ENCODE peak calls at places on chromosomes 13 and 19, in nine cellular contexts. One of them, this sample, is unnamed.

GRCh38 chr19:38836438-38837303 is 5.1 kb upstream of the ECH1 start:
- DNase-seq in heart left ventricle: no peak
- DNase-seq in BJ: no peak
- DNase-seq in neural progenitor cell: no peak
- DNase-seq in heart right ventricle: no peak
- DNase-seq in activated B cell treated with CpG ODN at 0.5 μM for 24 hours: no peak
- DNase-seq in B cell: no peak
- DNase-seq in ovary: no peak
- DNase-seq in colonic mucosa: no peak
- DNase-seq in this sample: no peak

GRCh38 chr19:55373993-55374757 is 2.5 kb upstream of the TMEM190 start:
- DNase-seq in B cell: no peak
- DNase-seq in BJ: no peak
- DNase-seq in heart left ventricle: no peak
- DNase-seq in ovary: no peak
- DNase-seq in heart right ventricle: no peak
- DNase-seq in neural progenitor cell: peak; percentile 60
- DNase-seq in activated B cell treated with CpG ODN at 0.5 μM for 24 hours: no peak
- DNase-seq in colonic mucosa: no peak
- DNase-seq in this sample: no peak

GRCh38 chr13:105920375-105920774 is 615.1 kb downstream of the EFNB2 start:
- DNase-seq in heart right ventricle: no peak
- DNase-seq in B cell: no peak
- DNase-seq in colonic mucosa: peak; percentile 41
- DNase-seq in BJ: no peak
- DNase-seq in neural progenitor cell: peak; percentile 88
- DNase-seq in activated B cell treated with CpG ODN at 0.5 μM for 24 hours: no peak
- DNase-seq in ovary: no peak
- DNase-seq in heart left ventricle: no peak
- DNase-seq in this sample: no peak

GRCh38 chr13:113802090-113802531 is 43.1 kb downstream of the TMEM255B start:
- DNase-seq in ovary: peak; percentile 61
- DNase-seq in colonic mucosa: peak; percentile 34
- DNase-seq in heart right ventricle: peak; percentile 46
- DNase-seq in neural progenitor cell: peak; percentile 67
- DNase-seq in heart left ventricle: peak; percentile 55
- DNase-seq in BJ: peak; percentile 25
- DNase-seq in B cell: no peak
- DNase-seq in activated B cell treated with CpG ODN at 0.5 μM for 24 hours: no peak
- DNase-seq in this sample: peak; percentile 46

GRCh38 chr19:754530-754929 is 3.6 kb downstream of the MISP start:
- DNase-seq in B cell: no peak
- DNase-seq in colonic mucosa: peak; percentile 73
- DNase-seq in heart left ventricle: no peak
- DNase-seq in heart right ventricle: no peak
- DNase-seq in ovary: no peak
- DNase-seq in activated B cell treated with CpG ODN at 0.5 μM for 24 hours: no peak
- DNase-seq in neural progenitor cell: no peak
- DNase-seq in BJ: no peak
- DNase-seq in this sample: no peak

GRCh38 chr19:1154731-1155351 is 19.2 kb downstream of the SBNO2 start:
- DNase-seq in ovary: peak; percentile 93
- DNase-seq in colonic mucosa: peak; percentile 82
- DNase-seq in heart right ventricle: peak; percentile 85
- DNase-seq in activated B cell treated with CpG ODN at 0.5 μM for 24 hours: no peak
- DNase-seq in heart left ventricle: peak; percentile 94
- DNase-seq in B cell: no peak
- DNase-seq in BJ: peak; percentile 48
- DNase-seq in neural progenitor cell: no peak
- DNase-seq in this sample: no peak

GRCh38 chr13:110580800-110581199 is 19.3 kb upstream of the RAB20 start:
- DNase-seq in B cell: no peak
- DNase-seq in neural progenitor cell: no peak
- DNase-seq in colonic mucosa: no peak
- DNase-seq in heart left ventricle: no peak
- DNase-seq in heart right ventricle: no peak
- DNase-seq in BJ: no peak
- DNase-seq in ovary: no peak
- DNase-seq in activated B cell treated with CpG ODN at 0.5 μM for 24 hours: no peak
- DNase-seq in this sample: no peak

GRCh38 chr13:44334751-44335150 is 38.9 kb upstream of the SERP2 start:
- DNase-seq in activated B cell treated with CpG ODN at 0.5 μM for 24 hours: no peak
- DNase-seq in heart left ventricle: no peak
- DNase-seq in B cell: no peak
- DNase-seq in BJ: no peak
- DNase-seq in colonic mucosa: no peak
- DNase-seq in neural progenitor cell: peak; percentile 8
- DNase-seq in heart right ventricle: no peak
- DNase-seq in ovary: no peak
- DNase-seq in this sample: no peak

GRCh38 chr13:98251708-98252107 is 74.6 kb upstream of the RNF113B start:
- DNase-seq in activated B cell treated with CpG ODN at 0.5 μM for 24 hours: no peak
- DNase-seq in neural progenitor cell: no peak
- DNase-seq in colonic mucosa: no peak
- DNase-seq in BJ: no peak
- DNase-seq in heart left ventricle: no peak
- DNase-seq in heart right ventricle: no peak
- DNase-seq in B cell: no peak
- DNase-seq in ovary: no peak
- DNase-seq in this sample: no peak

GRCh38 chr19:55838906-55839305 is 2.6 kb downstream of the NLRP4 start:
- DNase-seq in ovary: no peak
- DNase-seq in heart right ventricle: no peak
- DNase-seq in BJ: no peak
- DNase-seq in neural progenitor cell: no peak
- DNase-seq in heart left ventricle: no peak
- DNase-seq in activated B cell treated with CpG ODN at 0.5 μM for 24 hours: no peak
- DNase-seq in colonic mucosa: no peak
- DNase-seq in B cell: no peak
- DNase-seq in this sample: no peak

GRCh38 chr19:34503546-34504272 is 22.2 kb downstream of the WTIP start:
- DNase-seq in activated B cell treated with CpG ODN at 0.5 μM for 24 hours: no peak
- DNase-seq in colonic mucosa: no peak
- DNase-seq in heart right ventricle: no peak
- DNase-seq in heart left ventricle: no peak
- DNase-seq in B cell: no peak
- DNase-seq in ovary: no peak
- DNase-seq in BJ: no peak
- DNase-seq in neural progenitor cell: no peak
- DNase-seq in this sample: no peak

GRCh38 chr19:35657904-35658700 is 8.2 kb upstream of the UPK1A start:
- DNase-seq in colonic mucosa: no peak
- DNase-seq in heart left ventricle: no peak
- DNase-seq in activated B cell treated with CpG ODN at 0.5 μM for 24 hours: no peak
- DNase-seq in ovary: no peak
- DNase-seq in B cell: no peak
- DNase-seq in BJ: no peak
- DNase-seq in heart right ventricle: no peak
- DNase-seq in neural progenitor cell: no peak
- DNase-seq in this sample: no peak

GRCh38 chr13:66795636-66796035 is 434.5 kb downstream of the PCDH9 start:
- DNase-seq in ovary: no peak
- DNase-seq in neural progenitor cell: no peak
- DNase-seq in BJ: no peak
- DNase-seq in activated B cell treated with CpG ODN at 0.5 μM for 24 hours: no peak
- DNase-seq in colonic mucosa: no peak
- DNase-seq in B cell: no peak
- DNase-seq in heart left ventricle: no peak
- DNase-seq in heart right ventricle: no peak
- DNase-seq in this sample: no peak

GRCh38 chr19:2391118-2391725 is 31.2 kb downstream of the TMPRSS9 start:
- DNase-seq in heart left ventricle: no peak
- DNase-seq in heart right ventricle: no peak
- DNase-seq in neural progenitor cell: peak; percentile 73
- DNase-seq in B cell: peak; percentile 72
- DNase-seq in BJ: no peak
- DNase-seq in activated B cell treated with CpG ODN at 0.5 μM for 24 hours: no peak
- DNase-seq in ovary: peak; percentile 56
- DNase-seq in colonic mucosa: peak; percentile 48
- DNase-seq in this sample: no peak

DNA sequence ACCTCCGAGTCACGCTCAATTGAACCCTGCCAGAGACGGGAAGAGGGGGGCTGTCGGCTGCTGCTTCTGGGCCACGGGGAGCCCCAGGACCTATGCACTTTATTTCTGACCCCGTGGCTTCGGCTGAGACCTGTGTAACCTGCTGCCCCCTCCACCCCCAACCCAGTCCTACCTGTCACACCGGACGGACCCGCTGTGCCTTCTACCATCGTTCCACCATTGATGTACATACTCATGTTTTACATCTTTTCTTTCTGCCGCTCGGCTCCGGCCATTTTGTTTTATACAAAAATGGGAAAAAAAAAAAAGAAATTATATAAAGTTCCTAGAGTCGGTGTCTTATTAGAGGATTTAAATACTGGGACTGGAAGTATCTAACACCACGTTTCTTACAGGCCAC is 11.7 kb downstream of the TRIP10 start:
- DNase-seq in activated B cell treated with CpG ODN at 0.5 μM for 24 hours: no peak
- DNase-seq in heart left ventricle: no peak
- DNase-seq in colonic mucosa: no peak
- DNase-seq in heart right ventricle: no peak
- DNase-seq in BJ: no peak
- DNase-seq in neural progenitor cell: no peak
- DNase-seq in ovary: no peak
- DNase-seq in B cell: no peak
- DNase-seq in this sample: no peak
- TF ChIP-seq CTCF in activated B cell treated with CpG ODN at 0.5 μM for 24 hours: no peak
- TF ChIP-seq CTCF in heart left ventricle: no peak
- TF ChIP-seq CTCF in colonic mucosa: no peak
- TF ChIP-seq CTCF in heart right ventricle: no peak
- TF ChIP-seq CTCF in BJ: no peak
- TF ChIP-seq CTCF in neural progenitor cell: no peak
- TF ChIP-seq CTCF in ovary: no peak
- TF ChIP-seq CTCF in B cell: no peak
- TF ChIP-seq CTCF in this sample: no peak

DNA sequence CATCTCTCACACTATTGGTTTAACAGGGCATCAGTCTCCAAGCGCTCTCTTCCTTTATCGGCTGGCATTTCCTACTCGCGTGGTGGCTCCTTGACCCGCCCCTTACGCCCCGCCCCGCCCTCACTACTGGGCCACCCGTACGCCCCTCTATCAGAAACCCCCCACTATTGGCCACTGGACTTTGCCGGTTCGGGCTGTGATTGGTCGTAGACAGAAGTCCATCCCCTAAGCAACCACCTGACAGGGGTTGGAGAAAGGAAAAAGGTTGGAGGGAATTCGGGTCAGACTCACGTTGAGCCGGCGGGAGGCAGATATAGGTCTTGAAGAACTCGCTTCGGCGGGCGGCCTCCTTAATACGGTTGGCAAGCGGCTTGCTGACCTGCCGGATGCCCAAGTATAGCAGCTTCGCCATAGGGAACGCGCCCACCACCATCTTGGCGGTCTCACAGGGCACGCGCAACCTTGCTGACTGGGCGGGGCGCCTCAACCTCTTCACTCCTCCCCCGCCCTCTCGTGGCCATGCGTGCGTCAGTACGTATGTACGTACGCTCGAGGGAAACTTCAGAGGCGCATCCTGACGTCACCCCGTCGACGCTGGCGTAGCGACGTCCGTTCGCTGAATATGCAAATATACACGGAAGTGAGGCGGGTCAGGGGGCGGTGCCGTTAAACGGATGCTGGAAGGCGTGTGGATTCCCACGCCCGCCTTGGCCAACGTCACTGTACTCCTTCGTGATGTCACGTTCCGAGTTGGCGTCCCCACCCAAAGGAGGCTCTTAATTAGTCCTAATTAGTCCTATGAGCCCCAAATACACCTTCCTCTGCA is at the start of gene OPA3:
- DNase-seq in heart left ventricle: peak; percentile 100
- DNase-seq in neural progenitor cell: peak; percentile 100
- DNase-seq in BJ: peak; percentile 99
- DNase-seq in ovary: peak; percentile 100
- DNase-seq in activated B cell treated with CpG ODN at 0.5 μM for 24 hours: peak; percentile 94
- DNase-seq in B cell: peak; percentile 100
- DNase-seq in heart right ventricle: peak; percentile 99
- DNase-seq in colonic mucosa: peak; percentile 100
- DNase-seq in this sample: peak; percentile 95
- TF ChIP-seq CTCF in heart left ventricle: peak; percentile 26
- TF ChIP-seq CTCF in neural progenitor cell: peak; percentile 59
- TF ChIP-seq CTCF in BJ: no peak
- TF ChIP-seq CTCF in ovary: no peak
- TF ChIP-seq CTCF in activated B cell treated with CpG ODN at 0.5 μM for 24 hours: no peak
- TF ChIP-seq CTCF in B cell: no peak
- TF ChIP-seq CTCF in heart right ventricle: peak; percentile 22
- TF ChIP-seq CTCF in colonic mucosa: no peak
- TF ChIP-seq CTCF in this sample: peak; percentile 58

GRCh38 chr19:18743281-18743825 is 47.8 kb downstream of the COMP start:
- DNase-seq in activated B cell treated with CpG ODN at 0.5 μM for 24 hours: no peak
- DNase-seq in colonic mucosa: peak; percentile 81
- DNase-seq in BJ: no peak
- DNase-seq in B cell: no peak
- DNase-seq in ovary: peak; percentile 84
- DNase-seq in neural progenitor cell: peak; percentile 56
- DNase-seq in heart left ventricle: peak; percentile 74
- DNase-seq in heart right ventricle: peak; percentile 80
- DNase-seq in this sample: no peak

GRCh38 chr19:18742324-18742723 is 48.8 kb downstream of the COMP start:
- DNase-seq in BJ: no peak
- DNase-seq in activated B cell treated with CpG ODN at 0.5 μM for 24 hours: no peak
- DNase-seq in neural progenitor cell: peak; percentile 1
- DNase-seq in ovary: no peak
- DNase-seq in B cell: no peak
- DNase-seq in heart right ventricle: no peak
- DNase-seq in heart left ventricle: no peak
- DNase-seq in colonic mucosa: no peak
- DNase-seq in this sample: no peak

GRCh38 chr19:18742838-18743237 is 48.3 kb downstream of the COMP start:
- DNase-seq in colonic mucosa: peak; percentile 85
- DNase-seq in BJ: no peak
- DNase-seq in ovary: no peak
- DNase-seq in B cell: no peak
- DNase-seq in heart left ventricle: no peak
- DNase-seq in neural progenitor cell: no peak
- DNase-seq in activated B cell treated with CpG ODN at 0.5 μM for 24 hours: no peak
- DNase-seq in heart right ventricle: no peak
- DNase-seq in this sample: no peak

GRCh38 chr19:18741124-18741493 is 50.0 kb downstream of the COMP start:
- DNase-seq in heart right ventricle: no peak
- DNase-seq in ovary: no peak
- DNase-seq in activated B cell treated with CpG ODN at 0.5 μM for 24 hours: no peak
- DNase-seq in heart left ventricle: no peak
- DNase-seq in BJ: no peak
- DNase-seq in neural progenitor cell: no peak
- DNase-seq in colonic mucosa: no peak
- DNase-seq in B cell: no peak
- DNase-seq in this sample: no peak

GRCh38 chr19:18741566-18742121 is 49.5 kb downstream of the COMP start:
- DNase-seq in heart right ventricle: no peak
- DNase-seq in B cell: no peak
- DNase-seq in heart left ventricle: no peak
- DNase-seq in colonic mucosa: peak; percentile 79
- DNase-seq in BJ: no peak
- DNase-seq in activated B cell treated with CpG ODN at 0.5 μM for 24 hours: no peak
- DNase-seq in ovary: peak; percentile 41
- DNase-seq in neural progenitor cell: no peak
- DNase-seq in this sample: no peak
- TF ChIP-seq CTCF in heart right ventricle: no peak
- TF ChIP-seq CTCF in B cell: no peak
- TF ChIP-seq CTCF in heart left ventricle: no peak
- TF ChIP-seq CTCF in colonic mucosa: no peak
- TF ChIP-seq CTCF in BJ: no peak
- TF ChIP-seq CTCF in activated B cell treated with CpG ODN at 0.5 μM for 24 hours: no peak
- TF ChIP-seq CTCF in ovary: no peak
- TF ChIP-seq CTCF in neural progenitor cell: no peak
- TF ChIP-seq CTCF in this sample: no peak

GRCh38 chr19:45468159-45468651 is 409 bp downstream of the FOSB start:
- DNase-seq in heart right ventricle: no peak
- DNase-seq in neural progenitor cell: peak; percentile 68
- DNase-seq in ovary: no peak
- DNase-seq in activated B cell treated with CpG ODN at 0.5 μM for 24 hours: peak; percentile 62
- DNase-seq in B cell: no peak
- DNase-seq in colonic mucosa: peak; percentile 49
- DNase-seq in heart left ventricle: no peak
- DNase-seq in BJ: no peak
- DNase-seq in this sample: peak; percentile 19
- TF ChIP-seq CTCF in heart right ventricle: no peak
- TF ChIP-seq CTCF in neural progenitor cell: no peak
- TF ChIP-seq CTCF in ovary: no peak
- TF ChIP-seq CTCF in activated B cell treated with CpG ODN at 0.5 μM for 24 hours: no peak
- TF ChIP-seq CTCF in B cell: no peak
- TF ChIP-seq CTCF in colonic mucosa: no peak
- TF ChIP-seq CTCF in heart left ventricle: no peak
- TF ChIP-seq CTCF in BJ: no peak
- TF ChIP-seq CTCF in this sample: no peak